ENCODE peak calls at places on chromosomes 2 and 18, in five cellular contexts. J, P, H, N and D are unnamed samples.

GRCh38 chr2:64296150-64296500 is 151.9 kb upstream of the PELI1 start:
- DNase-seq in J (no peak), P (no peak), H (no peak), N (no peak), D (no peak)

GRCh38 chr2:130241041-130241707 is 42.9 kb upstream of the TUBA3E start:
- DNase-seq in J (no peak), P (no peak), H (peak; percentile 12), N (no peak), D (no peak)

GRCh38 chr18:35564795-35565453 is 16.6 kb upstream of the GALNT1 start:
- DNase-seq in J (no peak), P (no peak), H (no peak), N (no peak), D (no peak)

GRCh38 chr2:54708584-54709340 is 14.7 kb upstream of the EML6 start:
- DNase-seq in J (no peak), P (no peak), H (no peak), N (no peak), D (peak; percentile 32)

GRCh38 chr2:32772623-32773221 is 144.9 kb downstream of the TTC27 start:
- DNase-seq in J (peak; percentile 79), P (no peak), H (peak; percentile 58), N (peak; percentile 18), D (no peak)

GRCh38 chr2:178241852-178242551 is 47.7 kb downstream of the OSBPL6 start:
- DNase-seq in J (no peak), P (no peak), H (peak; percentile 87), N (peak; percentile 66), D (no peak)

GRCh38 chr2:100018794-100019193 is 123.6 kb downstream of the AFF3 start:
- DNase-seq in J (peak; percentile 36), P (no peak), H (peak; percentile 50), N (no peak), D (no peak)

GRCh38 chr2:23940262-23940975 is at the start of gene UBXN2A:
- DNase-seq in J (peak; percentile 91), P (peak; percentile 70), H (peak; percentile 52), N (peak; percentile 56), D (peak; percentile 87)

GRCh38 chr2:192029089-192029488 is 165.6 kb downstream of the TMEFF2 start:
- DNase-seq in J (no peak), P (no peak), H (peak; percentile 36), N (no peak), D (no peak)

GRCh38 chr2:60899230-60899891 is 18.0 kb downstream of the REL start:
- DNase-seq in J (no peak), P (no peak), H (no peak), N (no peak), D (no peak)

GRCh38 chr18:33749831-33750230 is 171.8 kb downstream of the ASXL3 start:
- DNase-seq in J (no peak), P (no peak), H (no peak), N (no peak), D (no peak)

GRCh38 chr2:72956050-72956395 is 38.7 kb downstream of the EMX1 start:
- DNase-seq in J (no peak), P (no peak), H (no peak), N (no peak), D (no peak)

GRCh38 chr18:13437801-13438506 is 219.4 kb downstream of the LDLRAD4 start:
- DNase-seq in J (no peak), P (no peak), H (no peak), N (no peak), D (no peak)

GRCh38 chr2:172296267-172297046 is 130.9 kb upstream of the ITGA6 start:
- DNase-seq in J (no peak), P (no peak), H (no peak), N (no peak), D (no peak)

GRCh38 chr2:214569419-214570035 is 158.7 kb downstream of the VWC2L start:
- DNase-seq in J (no peak), P (no peak), H (no peak), N (no peak), D (no peak)

GRCh38 chr2:63053889-63054725 is 3.5 kb downstream of the OTX1 start:
- DNase-seq in J (peak; percentile 2), P (no peak), H (no peak), N (peak; percentile 11), D (peak; percentile 37)

GRCh38 chr2:27627963-27628766 is 647 bp downstream of the CCDC121 start:
- DNase-seq in J (peak; percentile 42), P (no peak), H (peak; percentile 91), N (no peak), D (no peak)

GRCh38 chr18:51621103-51621969 is 423.9 kb upstream of the MEX3C start:
- DNase-seq in J (peak; percentile 76), P (peak; percentile 38), H (peak; percentile 2), N (no peak), D (no peak)

GRCh38 chr18:55179460-55180195 is 220.4 kb upstream of the CCDC68 start:
- DNase-seq in J (no peak), P (no peak), H (no peak), N (no peak), D (no peak)

GRCh38 chr2:66962625-66963207 is 434.4 kb upstream of the ETAA1 start:
- DNase-seq in J (peak; percentile 84), P (no peak), H (no peak), N (peak; percentile 59), D (no peak)

GRCh38 chr2:28547906-28548600 is 52.2 kb downstream of the PLB1 start:
- DNase-seq in J (no peak), P (no peak), H (no peak), N (no peak), D (no peak)

GRCh38 chr2:9473985-9474360 is 378 bp upstream of the IAH1 start:
- DNase-seq in J (peak; percentile 15), P (no peak), H (no peak), N (peak; percentile 52), D (no peak)

GRCh38 chr2:158795110-158795924 is at the start of gene DAPL1:
- DNase-seq in J (peak; percentile 9), P (no peak), H (no peak), N (no peak), D (no peak)

GRCh38 chr2:47344890-47345583 is 57.9 kb upstream of the MSH2 start:
- DNase-seq in J (peak; percentile 80), P (peak; percentile 69), H (peak; percentile 59), N (peak; percentile 65), D (no peak)

GRCh38 chr2:207142461-207142860 is 23.3 kb downstream of the KLF7 start:
- DNase-seq in J (peak; percentile 29), P (no peak), H (no peak), N (no peak), D (no peak)

GRCh38 chr2:160224060-160224459 is 24.0 kb upstream of the ITGB6 start:
- DNase-seq in J (no peak), P (no peak), H (peak; percentile 95), N (no peak), D (no peak)

GRCh38 chr2:236055471-236055870 is 112.7 kb downstream of the GBX2 start:
- DNase-seq in J (no peak), P (no peak), H (no peak), N (no peak), D (no peak)

GRCh38 chr2:232884549-232885263 is 14.6 kb downstream of the SNORC start:
- DNase-seq in J (no peak), P (no peak), H (no peak), N (no peak), D (no peak)

GRCh38 chr2:110741491-110741980 is 9.2 kb downstream of the ACOXL start:
- DNase-seq in J (no peak), P (no peak), H (no peak), N (no peak), D (no peak)

GRCh38 chr2:205086689-205087088 is 541.4 kb downstream of the PARD3B start:
- DNase-seq in J (no peak), P (no peak), H (no peak), N (no peak), D (no peak)

GRCh38 chr2:151071382-151071781 is 190.3 kb downstream of the RBM43 start:
- DNase-seq in J (peak; percentile 15), P (no peak), H (peak; percentile 62), N (no peak), D (no peak)

GRCh38 chr2:86570069-86570468 is 6.8 kb upstream of the CHMP3 start:
- DNase-seq in J (no peak), P (no peak), H (no peak), N (no peak), D (no peak)

GRCh38 chr2:37645363-37645762 is 26.1 kb downstream of the CDC42EP3 start:
- DNase-seq in J (no peak), P (no peak), H (no peak), N (no peak), D (no peak)

GRCh38 chr2:11305958-11306357 is 38.5 kb downstream of the ROCK2 start:
- DNase-seq in J (no peak), P (no peak), H (peak; percentile 82), N (no peak), D (no peak)

DNA sequence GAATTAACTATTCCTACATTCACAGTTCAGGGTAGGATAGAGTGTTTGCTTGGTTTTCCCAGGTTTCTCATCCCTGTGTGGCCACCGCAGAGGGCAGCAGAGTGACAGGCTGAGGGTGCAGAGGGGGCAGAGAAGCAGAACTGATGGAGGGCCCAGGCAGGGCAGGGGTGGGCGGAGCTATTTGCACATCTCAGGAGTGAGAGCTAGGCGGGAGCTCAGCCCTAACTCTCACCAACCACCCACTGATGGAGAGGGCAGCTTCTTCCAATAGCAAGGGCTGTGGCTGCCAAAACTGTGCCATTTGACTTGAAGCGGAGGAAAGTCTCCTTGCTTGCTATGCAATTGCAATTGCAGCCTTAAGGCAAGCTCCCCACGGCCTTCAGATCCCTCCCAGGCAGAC is 12.0 kb upstream of the DARS1 start:
- DNase-seq in J (peak; percentile 73), P (no peak), H (no peak), N (no peak), D (peak; percentile 41)
- TF ChIP-seq CTCF in J (no peak), P (no peak), H (no peak), N (no peak), D (no peak)

GRCh38 chr2:133819906-133820305 is 251.6 kb upstream of the NCKAP5 start:
- DNase-seq in J (no peak), P (no peak), H (no peak), N (no peak), D (no peak)
- TF ChIP-seq CTCF in J (no peak), P (no peak), H (no peak), N (no peak), D (no peak)

DNA sequence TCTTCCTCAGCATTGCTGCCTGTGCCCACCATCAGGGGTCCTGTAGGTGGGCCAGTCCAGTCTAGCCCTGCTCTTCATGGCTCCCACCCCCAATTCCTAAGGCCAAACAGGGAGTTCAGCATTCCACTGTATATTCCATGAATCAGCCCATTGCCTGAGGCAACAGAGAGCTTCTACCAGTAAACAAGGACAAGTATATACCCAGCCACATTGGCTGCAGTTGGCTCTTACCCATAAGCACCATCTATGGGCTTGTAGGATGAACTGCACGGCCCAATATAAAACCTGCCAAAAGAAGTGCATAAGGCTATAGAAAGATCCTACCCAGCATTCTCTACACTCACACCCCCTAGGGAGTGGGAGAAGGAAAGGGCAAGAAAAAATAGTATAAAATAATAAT is 95.1 kb upstream of the SALL3 start:
- DNase-seq in J (no peak), P (no peak), H (no peak), N (no peak), D (no peak)
- TF ChIP-seq CTCF in J (no peak), P (no peak), H (no peak), N (no peak), D (no peak)

GRCh38 chr2:196635156-196635555 is 4.4 kb upstream of the CCDC150 start:
- DNase-seq in J (no peak), P (no peak), H (no peak), N (no peak), D (no peak)

GRCh38 chr2:196640031-196640548 is 575 bp downstream of the CCDC150 start:
- DNase-seq in J (peak; percentile 1), P (no peak), H (no peak), N (no peak), D (no peak)

GRCh38 chr2:196638765-196639164 is 750 bp upstream of the CCDC150 start:
- DNase-seq in J (no peak), P (no peak), H (no peak), N (no peak), D (no peak)

GRCh38 chr2:196639180-196640030 is at the start of gene CCDC150:
- DNase-seq in J (peak; percentile 96), P (peak; percentile 88), H (peak; percentile 91), N (peak; percentile 84), D (peak; percentile 90)
- TF ChIP-seq CTCF in J (peak; percentile 31), P (no peak), H (no peak), N (no peak), D (no peak)